ENCODE peak calls at places on chromosome 12, in ten cellular contexts. One of them, this sample, is unnamed.
A peak's percentile ranks its signal among the peaks of the same experiment; 100 is the strongest.

GRCh38 chr12:120199595-120200306 is 1.2 kb downstream of the RPLP0 start:
- DNase-seq in stomach: no peak
- DNase-seq in A549: no peak
- DNase-seq in ovary: no peak
- DNase-seq in tibial nerve: no peak
- DNase-seq in K562: no peak
- DNase-seq in SK-N-SH: no peak
- DNase-seq in HepG2: no peak
- DNase-seq in sigmoid colon: peak; percentile 85
- DNase-seq in transverse colon: no peak
- DNase-seq in this sample: no peak

GRCh38 chr12:20631711-20632110 is 63.4 kb upstream of the SLCO1C1 start:
- DNase-seq in stomach: no peak
- DNase-seq in A549: no peak
- DNase-seq in ovary: no peak
- DNase-seq in tibial nerve: no peak
- DNase-seq in K562: no peak
- DNase-seq in SK-N-SH: no peak
- DNase-seq in HepG2: no peak
- DNase-seq in sigmoid colon: no peak
- DNase-seq in transverse colon: no peak
- DNase-seq in this sample: no peak

GRCh38 chr12:11672833-11673232 is 23.4 kb downstream of the ETV6 start:
- DNase-seq in stomach: no peak
- DNase-seq in A549: no peak
- DNase-seq in ovary: peak; percentile 26
- DNase-seq in tibial nerve: no peak
- DNase-seq in K562: no peak
- DNase-seq in SK-N-SH: no peak
- DNase-seq in HepG2: no peak
- DNase-seq in sigmoid colon: no peak
- DNase-seq in transverse colon: no peak
- DNase-seq in this sample: no peak

GRCh38 chr12:76346798-76347420 is 1.3 kb downstream of the BBS10 start:
- DNase-seq in stomach: no peak
- DNase-seq in A549: peak; percentile 54
- DNase-seq in ovary: no peak
- DNase-seq in tibial nerve: no peak
- DNase-seq in K562: peak; percentile 32
- DNase-seq in SK-N-SH: peak; percentile 29
- DNase-seq in HepG2: peak; percentile 50
- DNase-seq in sigmoid colon: no peak
- DNase-seq in transverse colon: no peak
- DNase-seq in this sample: no peak

GRCh38 chr12:3545121-3545796 is 54.3 kb downstream of the PRMT8 start:
- DNase-seq in stomach: no peak
- DNase-seq in A549: no peak
- DNase-seq in ovary: no peak
- DNase-seq in tibial nerve: no peak
- DNase-seq in K562: no peak
- DNase-seq in SK-N-SH: no peak
- DNase-seq in HepG2: no peak
- DNase-seq in sigmoid colon: no peak
- DNase-seq in transverse colon: no peak
- DNase-seq in this sample: no peak

GRCh38 chr12:15278816-15279658 is 43.3 kb upstream of the PTPRO start:
- DNase-seq in stomach: peak; percentile 94
- DNase-seq in A549: no peak
- DNase-seq in ovary: peak; percentile 25
- DNase-seq in tibial nerve: no peak
- DNase-seq in K562: no peak
- DNase-seq in SK-N-SH: peak; percentile 63
- DNase-seq in HepG2: no peak
- DNase-seq in sigmoid colon: peak; percentile 93
- DNase-seq in transverse colon: peak; percentile 46
- DNase-seq in this sample: peak; percentile 82

GRCh38 chr12:105279460-105280056 is 43.6 kb upstream of the APPL2 start:
- DNase-seq in stomach: peak; percentile 33
- DNase-seq in A549: peak; percentile 44
- DNase-seq in ovary: no peak
- DNase-seq in tibial nerve: no peak
- DNase-seq in K562: peak; percentile 15
- DNase-seq in SK-N-SH: peak; percentile 16
- DNase-seq in HepG2: peak; percentile 22
- DNase-seq in sigmoid colon: no peak
- DNase-seq in transverse colon: peak; percentile 25
- DNase-seq in this sample: no peak

GRCh38 chr12:90398437-90398836 is 556.5 kb downstream of the CCER1 start:
- DNase-seq in stomach: no peak
- DNase-seq in A549: no peak
- DNase-seq in ovary: no peak
- DNase-seq in tibial nerve: no peak
- DNase-seq in K562: no peak
- DNase-seq in SK-N-SH: no peak
- DNase-seq in HepG2: no peak
- DNase-seq in sigmoid colon: no peak
- DNase-seq in transverse colon: no peak
- DNase-seq in this sample: no peak

GRCh38 chr12:54579696-54580333 is 8.6 kb downstream of the PPP1R1A start:
- DNase-seq in stomach: peak; percentile 90
- DNase-seq in A549: peak; percentile 76
- DNase-seq in ovary: peak; percentile 89
- DNase-seq in tibial nerve: peak; percentile 84
- DNase-seq in K562: peak; percentile 84
- DNase-seq in SK-N-SH: peak; percentile 79
- DNase-seq in HepG2: peak; percentile 49
- DNase-seq in sigmoid colon: peak; percentile 92
- DNase-seq in transverse colon: peak; percentile 88
- DNase-seq in this sample: peak; percentile 92

GRCh38 chr12:118035194-118036041 is 18.9 kb downstream of the RFC5 start:
- DNase-seq in stomach: no peak
- DNase-seq in A549: peak; percentile 62
- DNase-seq in ovary: no peak
- DNase-seq in tibial nerve: no peak
- DNase-seq in K562: no peak
- DNase-seq in SK-N-SH: peak; percentile 27
- DNase-seq in HepG2: no peak
- DNase-seq in sigmoid colon: no peak
- DNase-seq in transverse colon: peak; percentile 16
- DNase-seq in this sample: no peak

GRCh38 chr12:14417717-14418116 is 52.2 kb downstream of the ATF7IP start:
- DNase-seq in stomach: peak; percentile 67
- DNase-seq in A549: peak; percentile 55
- DNase-seq in ovary: no peak
- DNase-seq in tibial nerve: peak; percentile 24
- DNase-seq in K562: peak; percentile 26
- DNase-seq in SK-N-SH: peak; percentile 46
- DNase-seq in HepG2: peak; percentile 33
- DNase-seq in sigmoid colon: peak; percentile 77
- DNase-seq in transverse colon: peak; percentile 64
- DNase-seq in this sample: no peak

DNA sequence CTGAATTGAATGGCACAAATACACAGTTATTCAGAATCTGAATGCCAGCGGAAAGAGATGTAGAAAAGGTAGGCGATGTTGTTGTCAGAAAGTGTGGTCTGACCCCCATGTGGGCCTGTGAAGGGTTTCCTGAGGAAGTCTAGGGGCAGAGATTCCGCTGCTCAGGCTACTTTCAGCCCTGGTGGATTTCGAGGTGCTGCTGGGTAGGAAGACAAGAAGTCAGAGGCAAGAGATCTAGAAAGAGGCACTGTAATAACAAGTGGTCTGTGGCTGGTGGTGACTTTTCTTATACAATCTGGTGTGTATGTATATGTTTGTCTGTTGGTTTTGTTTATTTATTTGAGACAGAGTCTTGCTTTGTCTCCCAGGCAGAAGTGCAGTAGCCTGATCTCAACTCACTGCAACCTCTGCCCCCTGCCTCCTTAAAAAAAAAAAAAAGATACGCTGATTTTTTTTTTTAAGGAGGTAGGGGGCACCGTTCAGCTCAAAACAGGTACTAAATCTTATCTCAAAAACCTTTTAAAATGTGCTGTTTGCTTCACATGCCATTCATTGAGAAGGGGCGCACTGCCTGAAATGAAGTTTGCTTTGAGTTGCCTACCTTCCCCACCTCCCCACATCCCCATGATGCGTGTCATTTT is 27.1 kb upstream of the MANSC4 start:
- DNase-seq in stomach: no peak
- DNase-seq in A549: no peak
- DNase-seq in ovary: no peak
- DNase-seq in tibial nerve: no peak
- DNase-seq in K562: no peak
- DNase-seq in SK-N-SH: no peak
- DNase-seq in HepG2: no peak
- DNase-seq in sigmoid colon: no peak
- DNase-seq in transverse colon: no peak
- DNase-seq in this sample: no peak
- TF ChIP-seq EP300 in stomach: no peak
- TF ChIP-seq EP300 in A549: no peak
- TF ChIP-seq EP300 in ovary: no peak
- TF ChIP-seq EP300 in tibial nerve: no peak
- TF ChIP-seq EP300 in K562: no peak
- TF ChIP-seq EP300 in SK-N-SH: no peak
- TF ChIP-seq EP300 in HepG2: no peak
- TF ChIP-seq EP300 in sigmoid colon: no peak
- TF ChIP-seq EP300 in transverse colon: no peak
- TF ChIP-seq EP300 in this sample: no peak

DNA sequence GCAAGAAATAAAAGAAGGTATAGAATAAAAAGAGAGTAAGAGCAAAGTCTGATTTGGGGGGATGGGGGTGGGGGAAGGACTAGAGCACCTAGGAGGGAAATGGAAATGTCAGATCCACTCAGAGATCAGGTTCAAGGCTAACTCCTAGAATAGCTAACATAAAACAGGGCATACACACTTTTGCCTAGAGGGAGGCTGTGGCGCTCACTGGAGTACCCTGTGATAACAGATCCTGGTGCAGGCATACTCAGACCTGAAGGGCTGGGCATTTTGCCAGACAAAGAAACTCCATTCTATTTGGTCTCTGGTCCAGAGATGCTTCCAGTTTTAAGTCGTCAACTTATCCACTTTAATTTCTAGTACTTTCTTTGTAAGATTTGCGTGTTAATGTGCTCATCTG is 5.8 kb downstream of the CTDSP2 start:
- DNase-seq in stomach: peak; percentile 52
- DNase-seq in A549: no peak
- DNase-seq in ovary: no peak
- DNase-seq in tibial nerve: no peak
- DNase-seq in K562: peak; percentile 46
- DNase-seq in SK-N-SH: peak; percentile 80
- DNase-seq in HepG2: peak; percentile 73
- DNase-seq in sigmoid colon: no peak
- DNase-seq in transverse colon: no peak
- DNase-seq in this sample: no peak
- H3K4me3 ChIP-seq in stomach: peak overlapping the region; percentile 5
- H3K4me3 ChIP-seq in A549: no peak overlapping the region
- H3K4me3 ChIP-seq in ovary: peak overlapping the region; percentile 7
- H3K4me3 ChIP-seq in tibial nerve: no peak overlapping the region
- H3K4me3 ChIP-seq in K562: no peak overlapping the region
- H3K4me3 ChIP-seq in SK-N-SH: no peak overlapping the region
- H3K4me3 ChIP-seq in HepG2: no peak overlapping the region
- H3K4me3 ChIP-seq in sigmoid colon: no peak overlapping the region
- H3K4me3 ChIP-seq in transverse colon: no peak overlapping the region
- H3K4me3 ChIP-seq in this sample: no peak overlapping the region

GRCh38 chr12:68623059-68623458 is 12.4 kb downstream of the RAP1B start:
- DNase-seq in stomach: no peak
- DNase-seq in A549: no peak
- DNase-seq in ovary: no peak
- DNase-seq in tibial nerve: no peak
- DNase-seq in K562: no peak
- DNase-seq in SK-N-SH: no peak
- DNase-seq in HepG2: no peak
- DNase-seq in sigmoid colon: no peak
- DNase-seq in transverse colon: no peak
- DNase-seq in this sample: no peak

GRCh38 chr12:68621092-68622081 is 10.7 kb downstream of the RAP1B start:
- DNase-seq in stomach: no peak
- DNase-seq in A549: no peak
- DNase-seq in ovary: no peak
- DNase-seq in tibial nerve: no peak
- DNase-seq in K562: no peak
- DNase-seq in SK-N-SH: no peak
- DNase-seq in HepG2: no peak
- DNase-seq in sigmoid colon: no peak
- DNase-seq in transverse colon: no peak
- DNase-seq in this sample: no peak

GRCh38 chr12:68619541-68619940 is 8.8 kb downstream of the RAP1B start:
- DNase-seq in stomach: no peak
- DNase-seq in A549: no peak
- DNase-seq in ovary: no peak
- DNase-seq in tibial nerve: no peak
- DNase-seq in K562: no peak
- DNase-seq in SK-N-SH: no peak
- DNase-seq in HepG2: no peak
- DNase-seq in sigmoid colon: no peak
- DNase-seq in transverse colon: no peak
- DNase-seq in this sample: no peak

GRCh38 chr12:68622250-68622649 is 11.6 kb downstream of the RAP1B start:
- DNase-seq in stomach: no peak
- DNase-seq in A549: no peak
- DNase-seq in ovary: no peak
- DNase-seq in tibial nerve: no peak
- DNase-seq in K562: no peak
- DNase-seq in SK-N-SH: no peak
- DNase-seq in HepG2: no peak
- DNase-seq in sigmoid colon: no peak
- DNase-seq in transverse colon: no peak
- DNase-seq in this sample: no peak

GRCh38 chr12:68620528-68620927 is 9.8 kb downstream of the RAP1B start:
- DNase-seq in stomach: no peak
- DNase-seq in A549: no peak
- DNase-seq in ovary: no peak
- DNase-seq in tibial nerve: no peak
- DNase-seq in K562: no peak
- DNase-seq in SK-N-SH: no peak
- DNase-seq in HepG2: no peak
- DNase-seq in sigmoid colon: no peak
- DNase-seq in transverse colon: no peak
- DNase-seq in this sample: no peak
- H3K27ac ChIP-seq in stomach: no peak overlapping the region
- H3K27ac ChIP-seq in A549: no peak overlapping the region
- H3K27ac ChIP-seq in ovary: no peak overlapping the region
- H3K27ac ChIP-seq in tibial nerve: no peak overlapping the region
- H3K27ac ChIP-seq in K562: peak overlapping the region; percentile 15
- H3K27ac ChIP-seq in SK-N-SH: no peak overlapping the region
- H3K27ac ChIP-seq in HepG2: no peak overlapping the region
- H3K27ac ChIP-seq in sigmoid colon: peak overlapping the region; percentile 55
- H3K27ac ChIP-seq in transverse colon: no peak overlapping the region
- H3K27ac ChIP-seq in this sample: no peak overlapping the region

DNA sequence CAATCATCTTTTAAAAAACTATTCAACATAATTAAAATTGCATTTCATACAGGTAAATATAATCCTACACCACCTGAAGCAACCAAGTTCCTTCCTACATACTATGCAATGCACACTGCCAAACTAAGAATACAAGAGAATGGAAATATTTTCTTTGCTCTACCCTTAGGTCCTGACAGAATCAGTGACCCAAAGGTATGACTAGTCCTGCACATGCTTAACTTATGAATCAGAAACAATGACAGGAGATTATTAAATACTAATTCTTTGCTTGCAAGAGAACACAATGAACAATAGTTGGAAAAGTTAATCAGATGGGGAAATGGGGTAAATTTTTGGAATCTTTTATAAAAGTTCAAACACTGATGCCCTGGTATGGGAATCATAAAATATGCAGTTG is 220.1 kb downstream of the SOX5 start:
- DNase-seq in stomach: no peak
- DNase-seq in A549: no peak
- DNase-seq in ovary: no peak
- DNase-seq in tibial nerve: no peak
- DNase-seq in K562: no peak
- DNase-seq in SK-N-SH: no peak
- DNase-seq in HepG2: no peak
- DNase-seq in sigmoid colon: no peak
- DNase-seq in transverse colon: no peak
- DNase-seq in this sample: no peak
- TF ChIP-seq EP300 in stomach: no peak
- TF ChIP-seq EP300 in A549: no peak
- TF ChIP-seq EP300 in ovary: no peak
- TF ChIP-seq EP300 in tibial nerve: no peak
- TF ChIP-seq EP300 in K562: no peak
- TF ChIP-seq EP300 in SK-N-SH: no peak
- TF ChIP-seq EP300 in HepG2: no peak
- TF ChIP-seq EP300 in sigmoid colon: no peak
- TF ChIP-seq EP300 in transverse colon: no peak
- TF ChIP-seq EP300 in this sample: no peak

This sample was measured in suprapubic skin.